ENCODE peak calls at places on chromosome 3, in six cellular contexts. N is AG04449, S is EL, Q is AG09319, W is nucleus accumbens, J is cerebellum. H is an unnamed sample.

GRCh38 chr3:53329933-53330332 is 17.4 kb downstream of the DCP1A start:
- DNase-seq in W (no peak), J (no peak), Q (no peak), N (no peak), S (no peak), H (no peak)

GRCh38 chr3:32500880-32501784 is 1.5 kb downstream of the CMTM6 start:
- DNase-seq in S (no peak), Q (no peak), N (no peak), J (no peak), W (no peak), H (peak)

GRCh38 chr3:11770477-11771381 is 76.0 kb downstream of the TAMM41 start:
- DNase-seq in N (peak), S (peak), Q (peak), W (peak), J (peak), H (peak)

GRCh38 chr3:129526121-129526900 is 2.1 kb upstream of the RHO start:
- DNase-seq in W (no peak), N (no peak), Q (no peak), S (no peak), J (no peak), H (no peak)

GRCh38 chr3:159062734-159063410 is 261.0 kb downstream of the MFSD1 start:
- DNase-seq in J (no peak), S (no peak), N (no peak), W (no peak), Q (no peak), H (no peak)

GRCh38 chr3:185781759-185782158 is 43.1 kb downstream of the IGF2BP2 start:
- DNase-seq in Q (no peak), W (no peak), S (peak), J (no peak), N (peak), H (no peak)

GRCh38 chr3:131091768-131092167 is 65.1 kb downstream of the NEK11 start:
- DNase-seq in N (no peak), J (no peak), S (peak), W (no peak), Q (no peak), H (no peak)

GRCh38 chr3:140933552-140933951 is 8.1 kb upstream of the SLC25A36 start:
- DNase-seq in J (no peak), Q (no peak), W (no peak), N (no peak), S (no peak), H (no peak)

GRCh38 chr3:193960485-193961172 is 175.3 kb upstream of the HES1 start:
- DNase-seq in J (no peak), N (no peak), W (peak), Q (no peak), S (no peak), H (no peak)

GRCh38 chr3:195094211-195094921 is 176.6 kb downstream of the XXYLT1 start:
- DNase-seq in J (no peak), N (no peak), W (no peak), S (no peak), Q (no peak), H (no peak)

GRCh38 chr3:143824675-143825074 is 23.6 kb downstream of the SLC9A9 start:
- DNase-seq in Q (no peak), S (no peak), N (no peak), W (no peak), J (no peak), H (no peak)

GRCh38 chr3:58540176-58540863 is 3.3 kb upstream of the ACOX2 start:
- DNase-seq in S (no peak), W (no peak), Q (no peak), J (no peak), N (no peak), H (no peak)

GRCh38 chr3:160376681-160377080 is 22.3 kb downstream of the IFT80 start:
- DNase-seq in Q (peak), W (no peak), J (peak), S (no peak), N (no peak), H (peak)

GRCh38 chr3:185420762-185421161 is 57.8 kb downstream of the MAP3K13 start:
- DNase-seq in N (no peak), S (no peak), Q (no peak), W (no peak), J (peak), H (peak)

GRCh38 chr3:38605981-38606380 is 43.5 kb downstream of the SCN5A start:
- DNase-seq in Q (no peak), S (no peak), W (no peak), J (no peak), N (no peak), H (no peak)

GRCh38 chr3:135325726-135326245 is 530.7 kb downstream of the EPHB1 start:
- DNase-seq in Q (no peak), W (no peak), S (no peak), J (peak), N (no peak), H (peak)

GRCh38 chr3:51940648-51941421 is 869 bp downstream of the RRP9 start:
- DNase-seq in Q (no peak), W (no peak), S (no peak), N (no peak), J (no peak), H (no peak)

GRCh38 chr3:106249159-106249558 is 380.3 kb upstream of the CBLB start:
- DNase-seq in Q (no peak), J (no peak), S (peak), W (no peak), N (peak), H (no peak)

GRCh38 chr3:197878427-197878826 is 71.6 kb upstream of the RPL35A start:
- DNase-seq in J (no peak), S (no peak), N (no peak), Q (no peak), W (no peak), H (no peak)

GRCh38 chr3:143173242-143173641 is 53.7 kb downstream of the CHST2 start:
- DNase-seq in J (no peak), Q (no peak), W (no peak), N (no peak), S (no peak), H (no peak)

GRCh38 chr3:139258276-139258675 is 85.5 kb upstream of the MRPS22 start:
- DNase-seq in W (no peak), Q (no peak), S (no peak), J (no peak), N (no peak), H (no peak)

GRCh38 chr3:105837143-105837740 is 31.6 kb downstream of the CBLB start:
- DNase-seq in J (peak), Q (no peak), W (no peak), S (no peak), N (no peak), H (peak)

GRCh38 chr3:43453981-43454380 is 167.6 kb downstream of the SNRK start:
- DNase-seq in N (no peak), W (no peak), S (no peak), Q (no peak), J (no peak), H (no peak)

GRCh38 chr3:115399751-115400150 is 223.6 kb upstream of the GAP43 start:
- DNase-seq in N (no peak), S (no peak), J (no peak), W (no peak), Q (no peak), H (no peak)

GRCh38 chr3:22887664-22888291 is 315.3 kb upstream of the UBE2E2 start:
- DNase-seq in W (no peak), J (peak), N (no peak), Q (peak), S (peak), H (peak)